ENCODE peak calls at places on chromosomes 6 and 20, in five cellular contexts. S is left ventricle myocardium inferior, T is sigmoid colon, L is AG04449, M is HAP-1. J is an unnamed sample.

GRCh38 chr20:23356203-23356602 is 5.6 kb downstream of the NXT1 start:
- DNase-seq in L (no peak), M (no peak), T (no peak), S (no peak), J (peak)

GRCh38 chr6:84016029-84016428 is 17.5 kb upstream of the MRAP2 start:
- DNase-seq in S (no peak), T (no peak), L (no peak), M (no peak), J (no peak)

GRCh38 chr6:116682334-116682712 is 1.3 kb downstream of the KPNA5 start:
- DNase-seq in M (peak), L (no peak), T (no peak), S (no peak), J (peak)

GRCh38 chr6:50927816-50928215 is 109.1 kb downstream of the TFAP2B start:
- DNase-seq in L (no peak), T (no peak), S (no peak), M (no peak), J (no peak)

GRCh38 chr6:31113861-31114539 is 600 bp upstream of the PSORS1C1 start:
- DNase-seq in L (peak), S (no peak), T (no peak), M (no peak), J (no peak)

GRCh38 chr6:117530467-117531242 is 48.2 kb downstream of the DCBLD1 start:
- DNase-seq in M (no peak), S (no peak), L (no peak), T (no peak), J (no peak)

GRCh38 chr6:1388927-1389790 is at the start of gene FOXF2:
- DNase-seq in S (no peak), L (no peak), M (peak), T (peak), J (no peak)

GRCh38 chr6:52420668-52421358 is 671 bp downstream of the EFHC1 start:
- DNase-seq in T (peak), S (no peak), L (no peak), M (peak), J (no peak)

GRCh38 chr20:39849664-39850063 is 839.4 kb downstream of the MAFB start:
- DNase-seq in L (peak), M (no peak), S (peak), T (peak), J (peak)

J was measured in upper lobe of left lung.